ENCODE peak calls at places on chromosomes 4 and X, in five cellular contexts. X, J, I, Z and D are unnamed samples.

GRCh38 chr4:82403725-82404124 is 26.5 kb downstream of the HNRNPDL start:
- DNase-seq in X (no peak), J (no peak), I (no peak), Z (no peak), D (no peak)

GRCh38 chrX:41333744-41333993 is 293 bp upstream of the DDX3X start:
- DNase-seq in X (peak; percentile 81), J (no peak), I (peak; percentile 82), Z (no peak), D (no peak)

GRCh38 chrX:119226431-119226830 is 9.7 kb upstream of the PGRMC1 start:
- DNase-seq in X (peak; percentile 11), J (no peak), I (no peak), Z (no peak), D (no peak)

GRCh38 chr4:149344436-149344835 is 471.2 kb downstream of the IQCM start:
- DNase-seq in X (peak; percentile 72), J (no peak), I (no peak), Z (no peak), D (no peak)

GRCh38 chr4:173461170-173461569 is 62.3 kb upstream of the SCRG1 start:
- DNase-seq in X (no peak), J (no peak), I (no peak), Z (no peak), D (no peak)

GRCh38 chr4:38675167-38676121 is 11.4 kb downstream of the KLF3 start:
- DNase-seq in X (peak; percentile 86), J (peak; percentile 89), I (peak; percentile 62), Z (peak; percentile 75), D (no peak)

GRCh38 chr4:185343726-185344581 is 51.8 kb downstream of the LRP2BP start:
- DNase-seq in X (peak; percentile 67), J (no peak), I (no peak), Z (no peak), D (no peak)

GRCh38 chr4:65242156-65242846 is 428.0 kb downstream of the EPHA5 start:
- DNase-seq in X (no peak), J (no peak), I (no peak), Z (no peak), D (no peak)

GRCh38 chr4:99677161-99677560 is 19.5 kb upstream of the C4orf54 start:
- DNase-seq in X (no peak), J (no peak), I (no peak), Z (no peak), D (no peak)

GRCh38 chr4:126007142-126007541 is 692.4 kb downstream of the FAT4 start:
- DNase-seq in X (no peak), J (no peak), I (no peak), Z (no peak), D (no peak)

GRCh38 chr4:98341309-98341708 is 80.1 kb downstream of the RAP1GDS1 start:
- DNase-seq in X (no peak), J (no peak), I (no peak), Z (no peak), D (no peak)

GRCh38 chr4:152591361-152591760 is 55.5 kb upstream of the FBXW7 start:
- DNase-seq in X (peak; percentile 25), J (peak; percentile 42), I (peak; percentile 30), Z (peak; percentile 8), D (no peak)

GRCh38 chr4:98148856-98149255 is 5.6 kb upstream of the STPG2 start:
- DNase-seq in X (no peak), J (no peak), I (no peak), Z (no peak), D (no peak)

GRCh38 chr4:185713272-185713671 is 98.7 kb downstream of the SORBS2 start:
- DNase-seq in X (peak; percentile 88), J (no peak), I (no peak), Z (no peak), D (no peak)

GRCh38 chr4:138115053-138115452 is 127.1 kb downstream of the SLC7A11 start:
- DNase-seq in X (peak; percentile 31), J (no peak), I (no peak), Z (no peak), D (no peak)

GRCh38 chr4:8910822-8911310 is 39.2 kb upstream of the HMX1 start:
- DNase-seq in X (no peak), J (peak; percentile 13), I (no peak), Z (no peak), D (peak; percentile 78)

GRCh38 chr4:152045781-152046571 is 285.2 kb upstream of the GATB start:
- DNase-seq in X (peak; percentile 33), J (no peak), I (peak; percentile 28), Z (peak; percentile 6), D (no peak)

GRCh38 chrX:30301977-30302376 is 7.2 kb downstream of the NR0B1 start:
- DNase-seq in X (no peak), J (no peak), I (no peak), Z (no peak), D (no peak)